ENCODE peak calls at places on chromosome 1, in ten cellular contexts. V, D, U, W, J, H, I, E, A and M are unnamed samples.

GRCh38 chr1:159207774-159208459 is 3.2 kb downstream of the ACKR1 start:
- DNase-seq in A (no peak), J (no peak), U (no peak), I (no peak), H (no peak), W (no peak), D (no peak), V (no peak), E (no peak), M (no peak)

GRCh38 chr1:117698398-117699160 is 92.7 kb downstream of the TENT5C start:
- DNase-seq in J (no peak), U (no peak), H (no peak), D (no peak), E (peak; percentile 82), V (no peak), I (no peak), W (no peak), A (no peak), M (peak; percentile 51)

GRCh38 chr1:163836446-163836845 is 514.7 kb downstream of the NUF2 start:
- DNase-seq in U (no peak), A (no peak), E (no peak), D (no peak), J (no peak), I (no peak), W (no peak), H (no peak), V (no peak), M (no peak)

GRCh38 chr1:169013821-169014220 is 92.7 kb upstream of the ATP1B1 start:
- DNase-seq in I (no peak), E (no peak), U (no peak), D (no peak), W (no peak), J (no peak), V (no peak), H (no peak), A (no peak), M (no peak)

GRCh38 chr1:76390451-76390850 is 315.9 kb downstream of the ST6GALNAC3 start:
- DNase-seq in I (no peak), J (no peak), H (no peak), E (no peak), V (no peak), W (no peak), U (no peak), A (no peak), D (no peak), M (no peak)

GRCh38 chr1:65021792-65022191 is 55.4 kb upstream of the JAK1 start:
- DNase-seq in I (no peak), W (no peak), H (no peak), V (peak; percentile 34), U (no peak), E (no peak), A (no peak), J (no peak), D (no peak), M (no peak)

GRCh38 chr1:224057461-224058199 is 56.3 kb upstream of the FBXO28 start:
- DNase-seq in H (no peak), I (no peak), V (no peak), D (no peak), A (no peak), J (no peak), W (no peak), U (no peak), E (no peak), M (no peak)

GRCh38 chr1:57360846-57361407 is 62.9 kb downstream of the DAB1 start:
- DNase-seq in D (no peak), E (no peak), V (no peak), J (no peak), U (no peak), H (no peak), A (no peak), W (no peak), I (no peak), M (no peak)

GRCh38 chr1:98364544-98364943 is 297.0 kb upstream of the SNX7 start:
- DNase-seq in V (no peak), W (no peak), U (no peak), E (no peak), J (no peak), H (no peak), I (no peak), A (no peak), D (no peak), M (no peak)

GRCh38 chr1:172241540-172241939 is 178.9 kb upstream of the C1orf105 start:
- DNase-seq in U (no peak), D (no peak), E (no peak), V (no peak), W (no peak), A (no peak), I (no peak), J (no peak), H (no peak), M (no peak)

GRCh38 chr1:179709841-179710329 is 33.2 kb upstream of the FAM163A start:
- DNase-seq in I (peak; percentile 42), U (peak; percentile 32), A (no peak), H (no peak), D (no peak), J (peak; percentile 55), W (no peak), V (peak; percentile 98), E (peak; percentile 26), M (no peak)